ENCODE peak calls at places on chromosomes 12 and 14, in six cellular contexts. N is GM12865; A is stimulated activated CD4-positive, alpha-beta T cell treated with anti-CD3 and anti-CD28 coated beads, Interleukin-12 subunit alpha, Interleukin-12 subunit beta, amount 100 ng/mL, for 48 hours; O is activated CD8-positive, alpha-beta memory T cell treated with anti-CD3 and anti-CD28 coated beads for 4 hours; Y is breast epithelium; M is tibial nerve. Z is an unnamed sample.
A peak's percentile ranks its signal among the peaks of the same experiment; 100 is the strongest.

GRCh38 chr14:54219281-54220121 is 177.3 kb upstream of the CDKN3 start:
- DNase-seq in N (no peak), A (no peak), O (no peak), Y (no peak), M (no peak), Z (no peak)

GRCh38 chr12:120157678-120158077 is 36.8 kb downstream of the GCN1 start:
- DNase-seq in N (no peak), A (no peak), O (no peak), Y (no peak), M (no peak), Z (no peak)

GRCh38 chr14:93903342-93904184 is 23.6 kb upstream of the FAM181A start:
- DNase-seq in N (no peak), A (no peak), O (no peak), Y (peak; percentile 10), M (no peak), Z (no peak)

GRCh38 chr14:20627337-20628032 is 14.0 kb downstream of the OR6S1 start:
- DNase-seq in N (no peak), A (no peak), O (no peak), Y (no peak), M (no peak), Z (no peak)

GRCh38 chr14:77844802-77845201 is 44.9 kb downstream of the ADCK1 start:
- DNase-seq in N (no peak), A (no peak), O (no peak), Y (no peak), M (no peak), Z (no peak)

GRCh38 chr14:53217283-53217994 is 64.3 kb upstream of the DDHD1 start:
- DNase-seq in N (peak; percentile 88), A (peak; percentile 79), O (peak; percentile 27), Y (peak; percentile 71), M (peak; percentile 40), Z (peak; percentile 80)

GRCh38 chr12:103840881-103841689 is at the start of gene NT5DC3:
- DNase-seq in N (peak; percentile 92), A (peak; percentile 72), O (peak; percentile 67), Y (peak; percentile 86), M (peak; percentile 60), Z (peak; percentile 95)

GRCh38 chr12:102753802-102754201 is 163.2 kb downstream of the PAH start:
- DNase-seq in N (no peak), A (no peak), O (no peak), Y (no peak), M (peak; percentile 78), Z (no peak)

GRCh38 chr12:64459388-64460024 is 7.6 kb downstream of the TBK1 start:
- DNase-seq in N (peak; percentile 33), A (no peak), O (no peak), Y (no peak), M (no peak), Z (no peak)